ENCODE peak calls at places on chromosomes 13 and 19, in six cellular contexts. K is left cardiac atrium; Q is activated CD4-positive, alpha-beta T cell treated with anti-CD3 and anti-CD28 coated beads, Interleukin-2, amount 10 ng/mL, durations not matched to agents 7 days and 5 days; H is T-helper 17 cell; N is WTC11; I is sciatic nerve. E is an unnamed sample.

GRCh38 chr13:99575376-99575775 is 74.1 kb downstream of the TM9SF2 start:
- DNase-seq in Q (no peak), I (no peak), H (no peak), N (peak), K (no peak), E (no peak)

GRCh38 chr19:54388001-54388802 is 23.5 kb upstream of the LAIR1 start:
- DNase-seq in K (no peak), N (peak), I (no peak), H (peak), Q (peak), E (no peak)

GRCh38 chr19:17553256-17553655 is 2.2 kb upstream of the COLGALT1 start:
- DNase-seq in I (peak), H (no peak), N (no peak), Q (no peak), K (peak), E (peak)

GRCh38 chr13:110455941-110456340 is 105.6 kb downstream of the RAB20 start:
- DNase-seq in N (peak), I (peak), Q (peak), H (peak), K (peak), E (peak)

GRCh38 chr19:5545051-5545450 is 22.7 kb downstream of the TINCR start:
- DNase-seq in Q (no peak), H (no peak), I (no peak), K (no peak), N (no peak), E (no peak)

GRCh38 chr13:97502192-97502591 is 68.2 kb downstream of the RAP2A start:
- DNase-seq in I (no peak), H (no peak), Q (no peak), N (no peak), K (peak), E (peak)

GRCh38 chr13:37905736-37906135 is 36.2 kb upstream of the TRPC4 start:
- DNase-seq in H (no peak), N (no peak), Q (no peak), I (no peak), K (no peak), E (no peak)

GRCh38 chr19:12580180-12580694 is 29.0 kb upstream of the ZNF564 start:
- DNase-seq in K (no peak), I (no peak), Q (no peak), H (no peak), N (no peak), E (no peak)

GRCh38 chr19:19540707-19541515 is 2.8 kb downstream of the CILP2 start:
- DNase-seq in Q (peak), K (peak), N (peak), I (no peak), H (peak), E (no peak)

GRCh38 chr13:60273971-60274370 is 110.2 kb upstream of the DIAPH3 start:
- DNase-seq in Q (no peak), K (no peak), N (no peak), I (no peak), H (no peak), E (no peak)

GRCh38 chr19:10105241-10106099 is 692 bp upstream of the PPAN start:
- DNase-seq in K (no peak), I (no peak), Q (peak), N (no peak), H (peak), E (no peak)

GRCh38 chr13:60788156-60788829 is 391.3 kb downstream of the TDRD3 start:
- DNase-seq in K (peak), I (no peak), N (no peak), H (no peak), Q (no peak), E (peak)

GRCh38 chr13:111846396-111847174 is 220.4 kb upstream of the SOX1 start:
- DNase-seq in N (peak), H (no peak), Q (no peak), K (no peak), I (no peak), E (no peak)

GRCh38 chr19:42989851-42990250 is 36.4 kb downstream of the PSG11 start:
- DNase-seq in K (no peak), H (no peak), N (no peak), I (no peak), Q (no peak), E (no peak)

GRCh38 chr13:20402881-20403280 is 122.8 kb downstream of the CRYL1 start:
- DNase-seq in K (no peak), I (peak), H (no peak), N (no peak), Q (no peak), E (no peak)

GRCh38 chr13:45807520-45808099 is 43.9 kb downstream of the SIAH3 start:
- DNase-seq in N (peak), I (no peak), Q (peak), H (no peak), K (no peak), E (peak)

GRCh38 chr19:44685877-44686276 is 13.1 kb upstream of the CEACAM16 start:
- DNase-seq in K (no peak), Q (no peak), H (no peak), N (no peak), I (no peak), E (peak)

GRCh38 chr13:45055198-45055901 is 65.0 kb upstream of the GTF2F2 start:
- DNase-seq in Q (no peak), K (no peak), I (no peak), H (no peak), N (no peak), E (peak)

GRCh38 chr13:113935523-113935922 is 38.4 kb downstream of the C13orf46 start:
- DNase-seq in H (no peak), I (peak), K (no peak), N (peak), Q (no peak), E (no peak)

GRCh38 chr19:1063909-1064660 is 2.9 kb upstream of the ARHGAP45 start:
- DNase-seq in K (no peak), N (peak), Q (no peak), I (peak), H (peak), E (no peak)

E was measured in fibroblast of the aortic adventitia.